ENCODE peak calls at places on chromosomes 5 and 9, in four cellular contexts. K is tibial nerve, S is GM06990, I is GM20000. F is an unnamed sample.

GRCh38 chr9:127540664-127541041 is 71.4 kb upstream of the STXBP1 start:
- DNase-seq in K (no peak), S (no peak), I (no peak), F (no peak)

GRCh38 chr9:37229882-37230482 is 109.6 kb downstream of the ZCCHC7 start:
- DNase-seq in K (no peak), S (no peak), I (no peak), F (no peak)

GRCh38 chr9:77909306-77909705 is 122.3 kb downstream of the GNAQ start:
- DNase-seq in K (no peak), S (peak), I (no peak), F (peak)

GRCh38 chr9:127785933-127786772 is at the start of gene CDK9:
- DNase-seq in K (peak), S (peak), I (peak), F (peak)

GRCh38 chr5:176597417-176598389 is 12.3 kb downstream of the GPRIN1 start:
- DNase-seq in K (no peak), S (no peak), I (no peak), F (no peak)

GRCh38 chr5:75463726-75464125 is 47.7 kb downstream of the CERT1 start:
- DNase-seq in K (no peak), S (no peak), I (no peak), F (no peak)

GRCh38 chr5:76678056-76678455 is 37.9 kb upstream of the F2R start:
- DNase-seq in K (no peak), S (no peak), I (no peak), F (no peak)

GRCh38 chr9:7756088-7756487 is 43.5 kb downstream of the DMAC1 start:
- DNase-seq in K (no peak), S (peak), I (peak), F (peak)

GRCh38 chr5:116273458-116274242 is 188.8 kb downstream of the COMMD10 start:
- DNase-seq in K (no peak), S (peak), I (peak), F (no peak)

GRCh38 chr5:43042176-43042625 is 2.1 kb upstream of the ANXA2R start:
- DNase-seq in K (peak), S (peak), I (peak), F (peak)

GRCh38 chr5:57754616-57755015 is 272.0 kb upstream of the ACTBL2 start:
- DNase-seq in K (no peak), S (no peak), I (no peak), F (no peak)

GRCh38 chr9:33112099-33112498 is 35.6 kb upstream of the SMU1 start:
- DNase-seq in K (no peak), S (no peak), I (no peak), F (no peak)

GRCh38 chr5:8686707-8687106 is 817.8 kb downstream of the MTRR start:
- DNase-seq in K (no peak), S (no peak), I (no peak), F (no peak)

GRCh38 chr5:8683528-8683927 is 814.6 kb downstream of the MTRR start:
- DNase-seq in K (no peak), S (no peak), I (no peak), F (no peak)

GRCh38 chr5:8689773-8690172 is 820.8 kb downstream of the MTRR start:
- DNase-seq in K (no peak), S (no peak), I (no peak), F (no peak)

GRCh38 chr5:8682381-8682780 is 813.4 kb downstream of the MTRR start:
- DNase-seq in K (no peak), S (no peak), I (no peak), F (no peak)

DNA sequence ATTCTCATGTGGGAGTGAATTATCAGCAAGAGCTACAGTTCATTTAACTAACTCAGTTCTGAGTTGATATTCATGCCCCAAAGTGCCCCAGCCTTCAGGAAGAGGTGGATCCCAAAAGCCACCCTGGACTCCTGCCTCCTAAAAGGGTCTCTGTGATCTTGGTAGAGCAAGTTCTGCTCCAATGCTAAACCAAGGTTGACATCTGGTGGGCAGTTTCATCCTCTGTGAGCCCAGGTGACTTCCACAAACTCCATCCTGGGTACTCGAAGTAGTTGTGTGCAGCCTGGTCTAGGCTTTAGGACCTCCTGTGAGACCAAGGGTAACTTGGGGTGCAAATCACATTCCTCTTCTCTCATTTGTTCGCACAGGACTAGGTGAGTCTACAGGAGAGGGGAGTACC is 816.8 kb downstream of the MTRR start:
- DNase-seq in K (no peak), S (no peak), I (no peak), F (no peak)
- TF ChIP-seq CTCF in K (no peak), S (no peak), I (no peak), F (no peak)

DNA sequence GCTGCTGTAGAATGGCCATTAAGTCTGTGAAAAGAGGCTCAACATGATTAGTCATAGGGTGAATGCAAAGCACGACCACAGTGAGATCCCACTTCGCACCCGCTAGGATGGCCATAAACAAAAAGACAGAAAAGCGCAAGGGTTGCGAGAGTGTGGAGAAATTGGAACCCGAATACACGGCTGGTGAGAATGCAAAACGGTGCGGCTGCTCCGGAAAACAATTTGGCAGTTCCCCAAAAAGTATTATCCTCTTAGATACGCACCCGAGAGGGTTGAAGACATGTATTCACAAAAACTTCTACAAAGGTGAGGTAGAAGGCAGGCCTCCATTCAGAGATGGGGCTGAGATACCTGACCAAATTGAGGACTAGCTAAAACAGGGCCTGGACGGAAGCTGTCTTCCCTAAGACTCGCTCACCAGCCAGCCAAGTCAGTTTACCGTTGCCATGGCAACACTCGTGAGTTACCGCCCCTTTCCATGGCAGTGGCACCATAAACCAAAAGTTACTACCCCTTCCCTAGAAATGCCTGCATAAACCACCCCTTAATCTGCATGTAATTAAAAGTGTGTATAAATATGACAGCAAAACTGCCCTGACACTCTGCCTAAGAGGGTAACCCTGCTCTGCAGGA is 726 bp upstream of the PSMB7 start:
- DNase-seq in K (no peak), S (no peak), I (no peak), F (no peak)
- TF ChIP-seq CTCF in K (no peak), S (no peak), I (no peak), F (no peak)

GRCh38 chr5:132277971-132278964 is 15.9 kb upstream of the SLC22A4 start:
- DNase-seq in K (no peak), S (no peak), I (no peak), F (no peak)
- TF ChIP-seq CTCF in K (no peak), S (no peak), I (no peak), F (no peak)

GRCh38 chr5:21802869-21803490 is 1050.2 kb downstream of the CDH12 start:
- DNase-seq in K (no peak), S (no peak), I (peak), F (peak)
- TF ChIP-seq CTCF in K (peak), S (peak), I (no peak), F (peak)

DNA sequence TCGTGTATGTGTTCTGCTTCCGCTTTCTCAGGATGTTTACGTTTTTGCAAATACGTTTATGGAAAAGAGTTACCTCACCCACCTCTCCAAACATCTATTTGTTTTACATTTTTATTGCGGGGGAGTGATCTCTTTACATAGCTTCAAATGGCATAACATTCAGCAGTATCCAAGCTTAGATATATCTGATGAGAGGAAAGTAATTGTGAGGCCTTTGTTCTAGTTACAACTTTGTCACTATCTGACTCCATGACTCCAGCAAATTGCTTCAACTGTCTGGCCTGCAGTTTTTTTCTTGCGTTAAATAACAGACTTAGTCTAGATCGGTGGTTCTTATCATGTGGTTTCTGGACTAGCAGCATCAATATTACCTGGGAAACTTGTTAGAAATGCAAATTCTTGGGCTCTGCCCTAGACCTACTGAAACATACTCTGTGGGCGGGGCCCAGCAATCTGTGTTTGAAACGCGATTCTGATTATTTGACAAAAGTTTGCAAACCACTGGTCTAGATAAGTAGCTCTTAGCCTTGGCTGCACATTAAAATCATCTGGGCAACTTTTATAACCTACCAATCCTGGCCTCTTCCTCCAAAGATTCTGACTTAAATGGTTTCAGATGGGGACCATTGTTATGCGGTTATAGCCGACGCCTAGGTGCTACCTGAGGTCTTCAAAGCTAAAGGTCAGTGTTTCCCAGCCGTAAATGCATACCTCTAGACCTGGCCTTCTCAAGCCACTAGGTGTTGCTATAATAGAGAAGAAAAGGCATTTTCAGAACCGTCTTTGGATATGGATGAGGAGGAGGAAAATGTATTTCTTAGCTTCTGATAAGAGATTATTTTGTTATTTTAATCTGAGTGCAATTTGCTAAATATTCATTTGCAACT is 73.9 kb downstream of the C9orf85 start:
- DNase-seq in K (no peak), S (no peak), I (no peak), F (no peak)
- TF ChIP-seq CTCF in K (no peak), S (no peak), I (no peak), F (no peak)

DNA sequence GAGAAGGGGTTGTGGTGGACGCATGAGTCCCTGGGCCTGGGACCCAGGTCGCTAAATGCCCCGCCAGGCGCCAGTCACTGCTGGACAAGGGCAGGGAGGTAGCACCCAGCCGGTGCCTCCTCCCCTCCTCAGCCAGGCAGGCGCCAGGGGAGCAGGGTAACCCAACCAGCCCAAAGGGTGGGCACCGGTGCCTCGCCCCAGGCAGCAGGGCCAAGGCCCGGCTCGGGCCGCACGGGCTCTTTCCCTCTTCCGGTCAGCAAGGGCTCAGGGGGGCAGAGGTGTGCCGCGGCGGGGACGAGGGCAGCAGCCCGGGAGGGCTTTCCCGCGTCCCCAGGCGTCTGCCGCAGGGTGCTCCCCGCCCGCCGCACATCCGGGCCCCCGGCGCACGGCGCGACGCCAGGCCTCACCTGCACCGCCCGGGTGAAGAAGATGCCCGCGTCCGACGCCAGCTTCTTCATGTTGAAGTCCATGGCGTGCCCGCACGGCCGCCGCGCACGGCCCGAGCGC is 393 bp downstream of the SH3GLB2 start:
- DNase-seq in K (no peak), S (peak), I (no peak), F (peak)
- TF ChIP-seq CTCF in K (no peak), S (no peak), I (no peak), F (no peak)

DNA sequence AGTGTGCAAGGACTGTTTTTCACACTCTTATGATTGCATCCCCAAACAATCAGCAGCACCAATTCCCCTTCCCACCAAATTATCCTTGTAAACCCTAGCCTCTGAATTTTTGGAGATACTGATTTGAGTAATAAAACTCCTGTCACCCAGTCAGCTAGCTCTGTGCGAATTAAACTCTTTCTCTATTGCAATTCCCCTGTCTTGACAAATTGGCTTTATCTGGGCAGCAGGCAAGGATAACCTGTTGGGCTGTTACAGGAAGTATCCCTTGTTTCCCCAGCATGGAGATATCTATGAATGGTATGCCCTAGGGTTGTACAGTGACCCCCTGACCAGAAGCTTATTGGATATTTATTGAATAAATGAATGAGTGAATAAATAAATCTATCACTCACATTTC is 80.8 kb downstream of the PTCD2 start:
- DNase-seq in K (no peak), S (no peak), I (no peak), F (no peak)
- TF ChIP-seq CTCF in K (no peak), S (no peak), I (no peak), F (no peak)

DNA sequence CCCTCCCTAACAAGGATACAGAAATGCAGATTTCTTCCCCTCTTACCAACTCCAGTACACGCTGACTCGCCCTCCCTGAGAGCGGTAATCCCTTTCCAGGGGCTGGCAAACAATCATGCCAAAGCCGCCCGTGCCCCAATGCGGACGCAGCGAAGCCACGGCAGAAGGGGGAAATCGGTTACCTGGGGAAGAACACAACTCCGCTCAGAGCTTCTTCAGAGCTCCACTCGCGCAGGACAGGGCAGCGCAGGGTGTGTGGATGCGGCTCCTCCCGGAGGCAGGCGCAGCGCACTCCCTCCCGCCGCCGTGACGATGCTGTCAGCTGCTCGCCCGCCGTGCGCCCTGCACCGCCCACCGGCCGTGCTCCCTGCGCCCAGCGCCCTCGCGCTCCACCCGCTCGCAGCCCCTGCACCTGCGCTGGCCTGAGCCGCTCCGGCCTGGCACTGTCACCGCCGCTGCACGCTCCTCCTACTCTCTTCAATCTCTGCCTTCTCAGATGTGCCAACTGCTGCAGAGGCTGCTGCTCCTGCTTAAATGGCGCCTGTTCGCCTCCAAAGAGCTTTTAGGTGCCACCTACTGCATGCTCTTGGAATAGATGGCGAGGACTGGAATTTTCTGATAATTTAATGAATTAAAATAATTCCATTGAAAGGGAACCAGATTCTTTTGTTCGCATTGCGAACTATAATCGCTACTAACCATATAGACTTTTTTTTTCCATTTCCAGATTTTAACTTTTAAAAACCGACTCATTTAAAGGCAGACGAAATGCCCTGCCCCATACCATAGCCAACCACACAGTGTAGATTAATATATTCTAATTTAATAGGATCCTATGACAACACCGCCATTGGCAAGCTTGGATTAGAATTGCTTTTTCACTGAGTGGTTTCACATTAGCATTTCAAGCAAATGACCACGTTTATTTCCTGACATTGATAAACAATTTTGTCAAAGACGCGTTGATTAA is at the start of gene DIRAS2:
- DNase-seq in K (no peak), S (peak), I (peak), F (peak)
- TF ChIP-seq CTCF in K (no peak), S (peak), I (no peak), F (no peak)

GRCh38 chr5:36530249-36530648 is 76.2 kb upstream of the SLC1A3 start:
- DNase-seq in K (no peak), S (no peak), I (no peak), F (no peak)
- TF ChIP-seq CTCF in K (no peak), S (no peak), I (no peak), F (no peak)

F was measured in GM12865.